ENCODE peak calls at places on chromosomes 6 and 20, in seven cellular contexts. One of them, this sample, is unnamed.

GRCh38 chr6:49950415-49950751 is 13.6 kb downstream of the DEFB114 start:
- DNase-seq in neuronal stem cell: no peak
- DNase-seq in mesenchymal stem cell: no peak
- DNase-seq in H1: no peak
- DNase-seq in IMR-90: no peak
- DNase-seq in trophoblast cell: no peak
- DNase-seq in H9: no peak
- DNase-seq in this sample: no peak

GRCh38 chr20:25046181-25046641 is 11.7 kb downstream of the ACSS1 start:
- DNase-seq in trophoblast cell: no peak
- DNase-seq in neuronal stem cell: no peak
- DNase-seq in H9: no peak
- DNase-seq in H1: no peak
- DNase-seq in mesenchymal stem cell: no peak
- DNase-seq in IMR-90: no peak
- DNase-seq in this sample: no peak

GRCh38 chr6:70166088-70166958 is 136.6 kb downstream of the COL9A1 start:
- DNase-seq in mesenchymal stem cell: peak
- DNase-seq in H9: peak
- DNase-seq in trophoblast cell: peak
- DNase-seq in H1: peak
- DNase-seq in neuronal stem cell: peak
- DNase-seq in IMR-90: peak
- DNase-seq in this sample: peak

GRCh38 chr20:53597085-53597482 is 3.4 kb upstream of the ZNF217 start:
- DNase-seq in IMR-90: no peak
- DNase-seq in H9: no peak
- DNase-seq in trophoblast cell: peak
- DNase-seq in mesenchymal stem cell: no peak
- DNase-seq in neuronal stem cell: no peak
- DNase-seq in H1: peak
- DNase-seq in this sample: no peak

GRCh38 chr6:26349964-26350857 is 14.8 kb upstream of the BTN3A2 start:
- DNase-seq in H9: no peak
- DNase-seq in neuronal stem cell: no peak
- DNase-seq in mesenchymal stem cell: no peak
- DNase-seq in H1: no peak
- DNase-seq in IMR-90: no peak
- DNase-seq in trophoblast cell: no peak
- DNase-seq in this sample: peak

GRCh38 chr6:113994934-113995342 is 24.0 kb upstream of the HDAC2 start:
- DNase-seq in H9: peak
- DNase-seq in trophoblast cell: peak
- DNase-seq in mesenchymal stem cell: peak
- DNase-seq in H1: peak
- DNase-seq in neuronal stem cell: peak
- DNase-seq in IMR-90: peak
- DNase-seq in this sample: peak

GRCh38 chr6:85771925-85772430 is 129.3 kb upstream of the SYNCRIP start:
- DNase-seq in mesenchymal stem cell: no peak
- DNase-seq in H9: no peak
- DNase-seq in trophoblast cell: no peak
- DNase-seq in H1: no peak
- DNase-seq in neuronal stem cell: no peak
- DNase-seq in IMR-90: no peak
- DNase-seq in this sample: no peak

GRCh38 chr20:38143646-38144554 is 21.2 kb downstream of the TGM2 start:
- DNase-seq in neuronal stem cell: no peak
- DNase-seq in H1: no peak
- DNase-seq in IMR-90: peak
- DNase-seq in mesenchymal stem cell: peak
- DNase-seq in H9: no peak
- DNase-seq in trophoblast cell: peak
- DNase-seq in this sample: no peak

GRCh38 chr6:2296781-2297180 is 51.4 kb upstream of the GMDS start:
- DNase-seq in mesenchymal stem cell: no peak
- DNase-seq in neuronal stem cell: no peak
- DNase-seq in H1: no peak
- DNase-seq in H9: peak
- DNase-seq in trophoblast cell: no peak
- DNase-seq in IMR-90: no peak
- DNase-seq in this sample: no peak

GRCh38 chr6:89433637-89434499 is 916 bp downstream of the ANKRD6 start:
- DNase-seq in neuronal stem cell: no peak
- DNase-seq in mesenchymal stem cell: no peak
- DNase-seq in H1: peak
- DNase-seq in trophoblast cell: peak
- DNase-seq in IMR-90: no peak
- DNase-seq in H9: no peak
- DNase-seq in this sample: peak

GRCh38 chr6:165447141-165447540 is 137.7 kb upstream of the C6orf118 start:
- DNase-seq in mesenchymal stem cell: no peak
- DNase-seq in IMR-90: no peak
- DNase-seq in H1: no peak
- DNase-seq in neuronal stem cell: no peak
- DNase-seq in trophoblast cell: peak
- DNase-seq in H9: no peak
- DNase-seq in this sample: no peak

GRCh38 chr6:34834789-34835518 is 43.1 kb downstream of the BLTP3A start:
- DNase-seq in trophoblast cell: peak
- DNase-seq in H9: no peak
- DNase-seq in mesenchymal stem cell: peak
- DNase-seq in IMR-90: peak
- DNase-seq in H1: no peak
- DNase-seq in neuronal stem cell: no peak
- DNase-seq in this sample: peak

GRCh38 chr20:49983123-49983847 is 505 bp downstream of the SNAI1 start:
- DNase-seq in IMR-90: no peak
- DNase-seq in H9: no peak
- DNase-seq in neuronal stem cell: no peak
- DNase-seq in mesenchymal stem cell: no peak
- DNase-seq in H1: no peak
- DNase-seq in trophoblast cell: no peak
- DNase-seq in this sample: no peak

GRCh38 chr6:21915707-21916399 is 322.3 kb downstream of the SOX4 start:
- DNase-seq in H9: no peak
- DNase-seq in H1: no peak
- DNase-seq in trophoblast cell: no peak
- DNase-seq in IMR-90: peak
- DNase-seq in mesenchymal stem cell: peak
- DNase-seq in neuronal stem cell: no peak
- DNase-seq in this sample: peak

GRCh38 chr6:133291671-133292070 is 50.5 kb downstream of the EYA4 start:
- DNase-seq in mesenchymal stem cell: no peak
- DNase-seq in H9: no peak
- DNase-seq in trophoblast cell: no peak
- DNase-seq in H1: no peak
- DNase-seq in IMR-90: peak
- DNase-seq in neuronal stem cell: no peak
- DNase-seq in this sample: no peak

GRCh38 chr20:39800111-39800510 is 838.0 kb downstream of the DHX35 start:
- DNase-seq in trophoblast cell: no peak
- DNase-seq in neuronal stem cell: no peak
- DNase-seq in H9: no peak
- DNase-seq in IMR-90: peak
- DNase-seq in mesenchymal stem cell: peak
- DNase-seq in H1: no peak
- DNase-seq in this sample: no peak

GRCh38 chr20:23455641-23456040 is 3.0 kb upstream of the CST11 start:
- DNase-seq in neuronal stem cell: no peak
- DNase-seq in trophoblast cell: no peak
- DNase-seq in mesenchymal stem cell: no peak
- DNase-seq in H9: no peak
- DNase-seq in IMR-90: no peak
- DNase-seq in H1: no peak
- DNase-seq in this sample: no peak

GRCh38 chr20:920306-920705 is 4.2 kb upstream of the ANGPT4 start:
- DNase-seq in IMR-90: no peak
- DNase-seq in neuronal stem cell: no peak
- DNase-seq in H9: no peak
- DNase-seq in H1: no peak
- DNase-seq in mesenchymal stem cell: no peak
- DNase-seq in trophoblast cell: no peak
- DNase-seq in this sample: no peak

GRCh38 chr20:4787069-4787468 is 65.4 kb downstream of the PRND start:
- DNase-seq in neuronal stem cell: no peak
- DNase-seq in trophoblast cell: peak
- DNase-seq in IMR-90: peak
- DNase-seq in mesenchymal stem cell: no peak
- DNase-seq in H1: no peak
- DNase-seq in H9: no peak
- DNase-seq in this sample: no peak

GRCh38 chr6:39005774-39006173 is 42.8 kb upstream of the GLP1R start:
- DNase-seq in IMR-90: no peak
- DNase-seq in H9: no peak
- DNase-seq in neuronal stem cell: no peak
- DNase-seq in mesenchymal stem cell: no peak
- DNase-seq in trophoblast cell: no peak
- DNase-seq in H1: no peak
- DNase-seq in this sample: no peak

GRCh38 chr20:60268502-60268901 is 310.3 kb downstream of the CDH26 start:
- DNase-seq in H9: no peak
- DNase-seq in mesenchymal stem cell: no peak
- DNase-seq in H1: no peak
- DNase-seq in trophoblast cell: no peak
- DNase-seq in neuronal stem cell: no peak
- DNase-seq in IMR-90: no peak
- DNase-seq in this sample: no peak

GRCh38 chr6:15272562-15272961 is 26.7 kb downstream of the JARID2 start:
- DNase-seq in mesenchymal stem cell: no peak
- DNase-seq in IMR-90: no peak
- DNase-seq in H1: no peak
- DNase-seq in neuronal stem cell: no peak
- DNase-seq in H9: no peak
- DNase-seq in trophoblast cell: no peak
- DNase-seq in this sample: no peak

GRCh38 chr20:54176610-54177009 is 2.8 kb upstream of the CYP24A1 start:
- DNase-seq in H1: no peak
- DNase-seq in IMR-90: no peak
- DNase-seq in neuronal stem cell: no peak
- DNase-seq in H9: no peak
- DNase-seq in trophoblast cell: peak
- DNase-seq in mesenchymal stem cell: no peak
- DNase-seq in this sample: peak

GRCh38 chr20:62580733-62581132 is 61.6 kb upstream of the SLCO4A1 start:
- DNase-seq in neuronal stem cell: no peak
- DNase-seq in H9: no peak
- DNase-seq in H1: no peak
- DNase-seq in IMR-90: no peak
- DNase-seq in trophoblast cell: no peak
- DNase-seq in mesenchymal stem cell: no peak
- DNase-seq in this sample: no peak

GRCh38 chr6:46419576-46420002 is 71.7 kb downstream of the RCAN2 start:
- DNase-seq in H9: peak
- DNase-seq in trophoblast cell: peak
- DNase-seq in mesenchymal stem cell: peak
- DNase-seq in IMR-90: peak
- DNase-seq in H1: peak
- DNase-seq in neuronal stem cell: peak
- DNase-seq in this sample: peak

DNA sequence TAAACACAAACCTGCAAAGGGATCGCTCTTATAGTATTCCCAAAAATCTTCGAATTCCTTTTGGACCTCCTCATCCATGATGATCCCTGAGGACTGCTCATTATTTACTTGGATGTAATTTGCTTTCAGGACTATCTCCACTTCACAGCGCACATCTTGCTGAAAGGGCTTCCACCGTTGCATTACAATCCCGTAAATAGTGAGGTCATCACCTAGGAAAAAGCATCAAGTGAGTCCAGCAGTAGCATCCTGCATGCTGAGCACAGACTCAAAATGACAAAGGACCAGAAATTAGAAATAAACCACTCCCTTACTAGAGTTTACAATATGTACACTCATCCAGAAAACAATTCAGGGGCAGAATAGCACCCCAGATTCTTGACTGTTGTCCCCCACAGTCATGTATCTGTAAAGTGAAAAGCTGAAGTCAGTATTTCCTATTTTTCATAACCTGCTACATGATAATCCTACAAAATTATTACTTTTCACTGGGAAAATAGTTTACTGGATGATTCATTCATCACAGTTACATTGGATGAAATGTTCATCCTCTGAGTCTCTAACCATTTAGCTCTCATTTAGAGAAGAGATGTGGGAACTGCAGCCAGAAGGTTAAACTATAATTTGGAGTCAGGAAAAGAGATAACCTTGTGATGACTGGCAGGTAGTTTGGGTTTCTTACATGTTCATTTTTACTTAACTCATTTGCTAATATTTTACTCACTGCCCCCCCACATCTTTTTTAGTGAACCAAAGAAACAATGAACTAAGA is 17.2 kb downstream of the MCM9 start:
- DNase-seq in H9: no peak
- DNase-seq in neuronal stem cell: no peak
- DNase-seq in mesenchymal stem cell: no peak
- DNase-seq in trophoblast cell: no peak
- DNase-seq in H1: no peak
- DNase-seq in IMR-90: peak
- DNase-seq in this sample: no peak
- H2BK120ac ChIP-seq in H9: no peak
- H2BK120ac ChIP-seq in neuronal stem cell: no peak
- H2BK120ac ChIP-seq in mesenchymal stem cell: no peak
- H2BK120ac ChIP-seq in trophoblast cell: no peak
- H2BK120ac ChIP-seq in H1: no peak
- H2BK120ac ChIP-seq in IMR-90: no peak
- H2BK120ac ChIP-seq in this sample: no peak

DNA sequence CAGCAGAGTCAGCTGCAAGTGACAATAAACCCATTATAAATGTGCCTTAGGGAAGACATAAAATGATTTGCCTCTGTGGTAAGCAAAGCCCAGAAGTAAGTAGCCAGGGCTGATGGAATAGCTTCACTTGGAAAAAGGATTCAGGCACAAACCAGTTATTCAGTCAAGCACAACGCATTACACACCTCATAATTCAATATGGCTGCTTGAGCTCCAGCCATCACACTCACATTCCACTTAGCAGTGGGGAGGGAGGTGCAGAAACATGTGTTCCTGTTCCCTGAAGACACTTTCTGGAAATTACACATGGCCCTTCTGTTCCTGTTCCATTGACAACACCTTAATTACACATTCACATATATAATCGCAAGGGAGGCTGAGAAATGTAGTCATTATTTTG is 231.3 kb downstream of the PREX1 start:
- DNase-seq in trophoblast cell: no peak
- DNase-seq in mesenchymal stem cell: no peak
- DNase-seq in IMR-90: no peak
- DNase-seq in H1: no peak
- DNase-seq in neuronal stem cell: no peak
- DNase-seq in H9: no peak
- DNase-seq in this sample: no peak
- H2BK120ac ChIP-seq in trophoblast cell: no peak
- H2BK120ac ChIP-seq in mesenchymal stem cell: no peak
- H2BK120ac ChIP-seq in IMR-90: no peak
- H2BK120ac ChIP-seq in H1: no peak
- H2BK120ac ChIP-seq in neuronal stem cell: no peak
- H2BK120ac ChIP-seq in H9: no peak
- H2BK120ac ChIP-seq in this sample: no peak

GRCh38 chr20:3486850-3487249 is 16.0 kb downstream of the ATRN start:
- DNase-seq in neuronal stem cell: no peak
- DNase-seq in trophoblast cell: no peak
- DNase-seq in IMR-90: no peak
- DNase-seq in H9: no peak
- DNase-seq in mesenchymal stem cell: no peak
- DNase-seq in H1: no peak
- DNase-seq in this sample: no peak
- H2BK120ac ChIP-seq in neuronal stem cell: no peak
- H2BK120ac ChIP-seq in trophoblast cell: no peak
- H2BK120ac ChIP-seq in IMR-90: no peak
- H2BK120ac ChIP-seq in H9: no peak
- H2BK120ac ChIP-seq in mesenchymal stem cell: no peak
- H2BK120ac ChIP-seq in H1: no peak
- H2BK120ac ChIP-seq in this sample: no peak

GRCh38 chr6:169978615-169979161 is 227.3 kb downstream of the ERMARD start:
- DNase-seq in IMR-90: peak
- DNase-seq in trophoblast cell: peak
- DNase-seq in H1: no peak
- DNase-seq in H9: no peak
- DNase-seq in neuronal stem cell: no peak
- DNase-seq in mesenchymal stem cell: no peak
- DNase-seq in this sample: no peak
- H2BK120ac ChIP-seq in IMR-90: no peak
- H2BK120ac ChIP-seq in trophoblast cell: no peak
- H2BK120ac ChIP-seq in H1: no peak
- H2BK120ac ChIP-seq in H9: no peak
- H2BK120ac ChIP-seq in neuronal stem cell: no peak
- H2BK120ac ChIP-seq in mesenchymal stem cell: no peak
- H2BK120ac ChIP-seq in this sample: no peak

This sample was measured in mesendoderm.